ENCODE peak calls at places on chromosomes 11 and 22, in nine cellular contexts. Q is fibroblast of lung, K is mesendoderm, O is SK-N-SH, L is adipocyte, H is IMR-90, Z is colonic mucosa, Y is neuronal stem cell, V is neural progenitor cell. E is an unnamed sample.

GRCh38 chr11:63567044-63567840 is 4.1 kb upstream of the PLAAT2 start:
- DNase-seq in Z (peak; percentile 55), H (peak; percentile 88), O (no peak), L (peak; percentile 86), K (peak; percentile 89), Y (no peak), Q (peak; percentile 94), V (no peak), E (no peak)

GRCh38 chr11:113484223-113484622 is 9.0 kb upstream of the DRD2 start:
- DNase-seq in Y (no peak), H (no peak), O (no peak), Z (no peak), K (no peak), Q (no peak), V (no peak), L (no peak), E (no peak)

GRCh38 chr22:46104881-46105493 is 45.3 kb upstream of the PPARA start:
- DNase-seq in H (no peak), Z (no peak), O (no peak), L (no peak), Y (no peak), V (no peak), K (no peak), Q (peak; percentile 59), E (no peak)

GRCh38 chr22:47653921-47654320 is 891.5 kb downstream of the TBC1D22A start:
- DNase-seq in Q (no peak), V (no peak), Y (no peak), K (no peak), L (no peak), O (no peak), H (no peak), Z (no peak), E (no peak)

GRCh38 chr22:20239951-20240773 is 28.0 kb downstream of the RTN4R start:
- DNase-seq in Z (no peak), K (no peak), Q (no peak), O (peak; percentile 63), V (peak; percentile 52), H (no peak), L (no peak), Y (peak; percentile 46), E (no peak)

GRCh38 chr11:7353100-7353499 is 101.4 kb downstream of the SYT9 start:
- DNase-seq in V (peak; percentile 47), L (peak; percentile 26), O (no peak), H (no peak), Z (peak; percentile 23), Q (no peak), K (peak; percentile 81), Y (no peak), E (peak; percentile 24)

GRCh38 chr11:111938687-111939160 is 1.6 kb downstream of the DIXDC1 start:
- DNase-seq in K (peak; percentile 77), Y (no peak), Q (peak; percentile 66), Z (no peak), H (peak; percentile 63), L (peak; percentile 83), V (peak; percentile 40), O (peak; percentile 27), E (no peak)

GRCh38 chr11:101523634-101524260 is 60.1 kb downstream of the TRPC6 start:
- DNase-seq in K (peak; percentile 57), Y (no peak), Z (no peak), V (no peak), L (no peak), O (no peak), H (no peak), Q (no peak), E (no peak)

GRCh38 chr11:126149759-126150236 is 61.7 kb downstream of the RPUSD4 start:
- DNase-seq in Q (no peak), O (no peak), V (no peak), K (no peak), Z (no peak), H (no peak), Y (no peak), L (no peak), E (peak; percentile 64)

GRCh38 chr11:42770444-42771065 is 541.2 kb upstream of the API5 start:
- DNase-seq in Z (peak; percentile 20), H (no peak), V (peak; percentile 56), O (peak; percentile 17), Y (peak; percentile 36), Q (peak; percentile 3), K (peak; percentile 51), L (peak; percentile 3), E (peak; percentile 10)

GRCh38 chr11:17475666-17476316 is 854 bp downstream of the ABCC8 start:
- DNase-seq in H (no peak), V (peak; percentile 70), K (peak; percentile 22), O (peak; percentile 66), Z (no peak), Q (no peak), L (no peak), Y (no peak), E (peak; percentile 20)

GRCh38 chr11:116563028-116563712 is 209.6 kb downstream of the BUD13 start:
- DNase-seq in H (peak; percentile 21), Q (peak; percentile 70), L (peak; percentile 2), Z (no peak), Y (no peak), V (no peak), K (no peak), O (no peak), E (no peak)

GRCh38 chr11:60835472-60835871 is 6.4 kb upstream of the CCDC86 start:
- DNase-seq in H (peak; percentile 47), Q (no peak), Z (no peak), Y (no peak), O (no peak), V (no peak), L (no peak), K (no peak), E (no peak)

GRCh38 chr22:36175892-36176291 is 15.3 kb upstream of the APOL3 start:
- DNase-seq in Q (no peak), K (no peak), O (no peak), Y (no peak), H (no peak), V (no peak), L (no peak), Z (no peak), E (no peak)

GRCh38 chr11:19432370-19433163 is 191.8 kb upstream of the E2F8 start:
- DNase-seq in Y (no peak), K (peak; percentile 35), O (no peak), L (peak; percentile 4), Z (no peak), Q (peak; percentile 91), V (no peak), H (peak; percentile 94), E (no peak)

GRCh38 chr11:28231475-28231874 is 123.3 kb downstream of the METTL15 start:
- DNase-seq in H (peak; percentile 90), Q (peak; percentile 66), L (peak; percentile 56), Z (no peak), V (no peak), O (no peak), K (no peak), Y (no peak), E (no peak)

GRCh38 chr11:80104196-80104595 is 663.4 kb upstream of the TENM4 start:
- DNase-seq in K (no peak), Y (no peak), L (no peak), V (no peak), Z (no peak), O (no peak), Q (no peak), H (no peak), E (no peak)

GRCh38 chr11:124194696-124195418 is 11.7 kb downstream of the OR10D3 start:
- DNase-seq in K (peak; percentile 77), Y (peak; percentile 41), V (peak; percentile 72), Q (peak; percentile 28), L (peak; percentile 72), H (peak; percentile 58), O (peak; percentile 64), Z (peak; percentile 75), E (peak; percentile 54)

GRCh38 chr11:3949132-3949531 is 93.7 kb downstream of the STIM1 start:
- DNase-seq in Q (no peak), H (no peak), V (no peak), K (no peak), Z (no peak), Y (no peak), L (no peak), O (no peak), E (peak; percentile 75)

GRCh38 chr11:101915811-101916291 is 471 bp downstream of the ANGPTL5 start:
- DNase-seq in K (peak; percentile 62), Y (no peak), O (peak; percentile 34), V (peak; percentile 29), Q (peak; percentile 38), H (peak; percentile 36), Z (no peak), L (peak; percentile 78), E (no peak)

GRCh38 chr11:47464479-47464878 is 15.5 kb upstream of the RAPSN start:
- DNase-seq in K (peak; percentile 42), V (peak; percentile 80), L (no peak), Y (peak; percentile 51), O (no peak), Z (no peak), H (peak; percentile 42), Q (peak; percentile 57), E (no peak)

DNA sequence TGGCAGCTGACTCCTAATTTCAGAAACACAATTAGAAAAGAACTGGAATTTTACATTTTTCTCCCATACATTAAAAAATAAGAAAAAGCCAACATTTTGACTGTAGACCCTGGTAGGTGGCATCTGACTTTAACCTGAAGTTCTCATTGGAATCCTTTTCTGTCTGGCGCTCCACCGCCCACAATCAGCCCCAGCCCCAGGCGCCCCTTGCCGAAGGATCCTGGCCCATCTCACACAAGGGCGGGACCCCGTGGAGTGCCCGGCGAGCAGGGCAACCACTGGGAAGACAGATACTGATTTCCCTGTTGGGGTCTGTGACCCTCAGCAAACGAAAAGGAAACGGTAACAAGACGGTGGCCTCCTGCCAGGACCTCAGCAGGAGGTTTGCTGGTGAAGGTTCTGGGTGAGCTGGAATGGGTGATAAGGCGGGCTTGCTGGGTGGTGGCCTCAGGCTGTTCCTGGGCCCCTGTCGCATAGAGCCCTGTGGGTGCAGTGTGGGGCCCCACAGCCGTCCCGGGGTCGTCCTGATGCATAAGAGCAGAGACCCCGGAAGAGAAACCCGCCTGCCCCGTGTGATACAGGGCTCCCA is 15.7 kb downstream of the TSPO start:
- DNase-seq in V (no peak), K (no peak), O (no peak), Q (no peak), L (no peak), Y (no peak), H (no peak), Z (no peak), E (no peak)
- H3K4me1 ChIP-seq in V (no peaks in the 10 kb centered on the region), K (no peaks in the 10 kb centered on the region), O (no peaks in the 10 kb centered on the region), Q (peaks cover 11% of the 10 kb centered on the region), L (peaks cover 24% of the 10 kb centered on the region), Y (peaks cover 4% of the 10 kb centered on the region), H (no peaks in the 10 kb centered on the region), Z (no peaks in the 10 kb centered on the region), E (no peaks in the 10 kb centered on the region)

GRCh38 chr22:23182289-23183106 is 2.2 kb downstream of the BCR start:
- DNase-seq in V (peak; percentile 50), K (peak; percentile 70), L (peak; percentile 33), Q (peak; percentile 41), Z (peak; percentile 42), H (peak; percentile 19), Y (no peak), O (no peak), E (peak; percentile 10)
- H3K9ac ChIP-seq in V (no peak overlapping the region), K (peak overlapping the region; percentile 95), L (peak overlapping the region; percentile 41), Q (no peak overlapping the region), Z (no peak overlapping the region), H (peak overlapping the region; percentile 9), Y (peak overlapping the region; percentile 87), O (peak overlapping the region; percentile 0), E (peak overlapping the region; percentile 68)

GRCh38 chr11:57645716-57646085 is 4.0 kb downstream of the YPEL4 start:
- DNase-seq in Z (no peak), Y (no peak), V (no peak), Q (no peak), L (no peak), H (no peak), O (no peak), K (peak; percentile 16), E (no peak)
- H3K4me1 ChIP-seq in Z (no peaks in the 10 kb centered on the region), Y (peaks cover 77% of the 10 kb centered on the region), V (peaks cover 91% of the 10 kb centered on the region), Q (peaks cover 28% of the 10 kb centered on the region), L (peaks cover 59% of the 10 kb centered on the region), H (peaks cover 31% of the 10 kb centered on the region), O (peaks cover 35% of the 10 kb centered on the region), K (peaks cover 33% of the 10 kb centered on the region), E (peaks cover 52% of the 10 kb centered on the region)

GRCh38 chr11:44058275-44058674 is 7.8 kb upstream of the ACCS start:
- DNase-seq in L (no peak), Q (no peak), K (no peak), V (no peak), O (no peak), H (no peak), Y (no peak), Z (no peak), E (no peak)
- H3K9ac ChIP-seq in L (no peak overlapping the region), Q (no peak overlapping the region), K (no peak overlapping the region), V (no peak overlapping the region), O (no peak overlapping the region), H (no peak overlapping the region), Y (no peak overlapping the region), Z (no peak overlapping the region), E (no peak overlapping the region)